ENCODE peak calls at places on chromosomes 5 and 9, in nine cellular contexts. One of them, this sample, is unnamed.
A peak's percentile ranks its signal among the peaks of the same experiment; 100 is the strongest.

GRCh38 chr5:137738947-137739346 is 3.1 kb upstream of the KLHL3 start:
- DNase-seq in tibial nerve: no peak
- DNase-seq in A549: no peak
- DNase-seq in ovary: no peak
- DNase-seq in stomach: no peak
- DNase-seq in sigmoid colon: no peak
- DNase-seq in transverse colon: no peak
- DNase-seq in SK-N-SH: no peak
- DNase-seq in H1: no peak
- DNase-seq in this sample: no peak

GRCh38 chr9:76135902-76136301 is 245.4 kb downstream of the PCSK5 start:
- DNase-seq in tibial nerve: peak; percentile 11
- DNase-seq in A549: no peak
- DNase-seq in ovary: no peak
- DNase-seq in stomach: no peak
- DNase-seq in sigmoid colon: no peak
- DNase-seq in transverse colon: no peak
- DNase-seq in SK-N-SH: no peak
- DNase-seq in H1: no peak
- DNase-seq in this sample: no peak

GRCh38 chr5:8577792-8578191 is 708.8 kb downstream of the MTRR start:
- DNase-seq in tibial nerve: no peak
- DNase-seq in A549: no peak
- DNase-seq in ovary: no peak
- DNase-seq in stomach: no peak
- DNase-seq in sigmoid colon: no peak
- DNase-seq in transverse colon: no peak
- DNase-seq in SK-N-SH: no peak
- DNase-seq in H1: no peak
- DNase-seq in this sample: no peak

GRCh38 chr9:87667164-87667738 is 58.7 kb upstream of the CTSL start:
- DNase-seq in tibial nerve: no peak
- DNase-seq in A549: peak; percentile 51
- DNase-seq in ovary: no peak
- DNase-seq in stomach: no peak
- DNase-seq in sigmoid colon: no peak
- DNase-seq in transverse colon: no peak
- DNase-seq in SK-N-SH: peak; percentile 46
- DNase-seq in H1: peak; percentile 68
- DNase-seq in this sample: peak; percentile 39

GRCh38 chr9:92558612-92559374 is 23.0 kb upstream of the ECM2 start:
- DNase-seq in tibial nerve: no peak
- DNase-seq in A549: no peak
- DNase-seq in ovary: no peak
- DNase-seq in stomach: no peak
- DNase-seq in sigmoid colon: no peak
- DNase-seq in transverse colon: peak; percentile 46
- DNase-seq in SK-N-SH: no peak
- DNase-seq in H1: no peak
- DNase-seq in this sample: no peak

GRCh38 chr9:81604306-81605153 is 84.8 kb downstream of the TLE1 start:
- DNase-seq in tibial nerve: no peak
- DNase-seq in A549: no peak
- DNase-seq in ovary: no peak
- DNase-seq in stomach: no peak
- DNase-seq in sigmoid colon: no peak
- DNase-seq in transverse colon: no peak
- DNase-seq in SK-N-SH: no peak
- DNase-seq in H1: no peak
- DNase-seq in this sample: no peak

GRCh38 chr5:56717253-56717987 is 97.9 kb upstream of the MAP3K1 start:
- DNase-seq in tibial nerve: no peak
- DNase-seq in A549: no peak
- DNase-seq in ovary: no peak
- DNase-seq in stomach: peak; percentile 31
- DNase-seq in sigmoid colon: no peak
- DNase-seq in transverse colon: no peak
- DNase-seq in SK-N-SH: no peak
- DNase-seq in H1: no peak
- DNase-seq in this sample: no peak

GRCh38 chr5:170109059-170110031 is 3.6 kb downstream of the FOXI1 start:
- DNase-seq in tibial nerve: no peak
- DNase-seq in A549: no peak
- DNase-seq in ovary: no peak
- DNase-seq in stomach: no peak
- DNase-seq in sigmoid colon: no peak
- DNase-seq in transverse colon: no peak
- DNase-seq in SK-N-SH: no peak
- DNase-seq in H1: no peak
- DNase-seq in this sample: no peak

GRCh38 chr5:150608991-150609390 is 31.5 kb upstream of the SYNPO start:
- DNase-seq in tibial nerve: no peak
- DNase-seq in A549: no peak
- DNase-seq in ovary: no peak
- DNase-seq in stomach: no peak
- DNase-seq in sigmoid colon: no peak
- DNase-seq in transverse colon: no peak
- DNase-seq in SK-N-SH: no peak
- DNase-seq in H1: no peak
- DNase-seq in this sample: no peak

GRCh38 chr9:108412755-108413154 is 443.0 kb downstream of the ACTL7B start:
- DNase-seq in tibial nerve: no peak
- DNase-seq in A549: no peak
- DNase-seq in ovary: no peak
- DNase-seq in stomach: no peak
- DNase-seq in sigmoid colon: no peak
- DNase-seq in transverse colon: no peak
- DNase-seq in SK-N-SH: no peak
- DNase-seq in H1: peak; percentile 70
- DNase-seq in this sample: no peak

GRCh38 chr9:121640486-121641227 is 10.8 kb upstream of the DAB2IP start:
- DNase-seq in tibial nerve: no peak
- DNase-seq in A549: no peak
- DNase-seq in ovary: no peak
- DNase-seq in stomach: no peak
- DNase-seq in sigmoid colon: no peak
- DNase-seq in transverse colon: no peak
- DNase-seq in SK-N-SH: no peak
- DNase-seq in H1: no peak
- DNase-seq in this sample: no peak

GRCh38 chr9:123471843-123472570 is 116.0 kb downstream of the CRB2 start:
- DNase-seq in tibial nerve: no peak
- DNase-seq in A549: no peak
- DNase-seq in ovary: no peak
- DNase-seq in stomach: no peak
- DNase-seq in sigmoid colon: no peak
- DNase-seq in transverse colon: no peak
- DNase-seq in SK-N-SH: no peak
- DNase-seq in H1: no peak
- DNase-seq in this sample: no peak

GRCh38 chr5:137141779-137142178 is 357.3 kb downstream of the SPOCK1 start:
- DNase-seq in tibial nerve: no peak
- DNase-seq in A549: no peak
- DNase-seq in ovary: no peak
- DNase-seq in stomach: no peak
- DNase-seq in sigmoid colon: no peak
- DNase-seq in transverse colon: no peak
- DNase-seq in SK-N-SH: no peak
- DNase-seq in H1: no peak
- DNase-seq in this sample: no peak

GRCh38 chr5:15980835-15981234 is 198.8 kb downstream of the MARCHF11 start:
- DNase-seq in tibial nerve: no peak
- DNase-seq in A549: no peak
- DNase-seq in ovary: no peak
- DNase-seq in stomach: no peak
- DNase-seq in sigmoid colon: no peak
- DNase-seq in transverse colon: no peak
- DNase-seq in SK-N-SH: no peak
- DNase-seq in H1: no peak
- DNase-seq in this sample: no peak

GRCh38 chr5:50687548-50687947 is 21.1 kb downstream of the PARP8 start:
- DNase-seq in tibial nerve: no peak
- DNase-seq in A549: no peak
- DNase-seq in ovary: no peak
- DNase-seq in stomach: no peak
- DNase-seq in sigmoid colon: no peak
- DNase-seq in transverse colon: no peak
- DNase-seq in SK-N-SH: no peak
- DNase-seq in H1: no peak
- DNase-seq in this sample: no peak

GRCh38 chr9:35059438-35059837 is 13.0 kb downstream of the VCP start:
- DNase-seq in tibial nerve: no peak
- DNase-seq in A549: no peak
- DNase-seq in ovary: no peak
- DNase-seq in stomach: no peak
- DNase-seq in sigmoid colon: no peak
- DNase-seq in transverse colon: no peak
- DNase-seq in SK-N-SH: no peak
- DNase-seq in H1: no peak
- DNase-seq in this sample: no peak

GRCh38 chr9:127258884-127259471 is 5.6 kb upstream of the GARNL3 start:
- DNase-seq in tibial nerve: no peak
- DNase-seq in A549: no peak
- DNase-seq in ovary: no peak
- DNase-seq in stomach: no peak
- DNase-seq in sigmoid colon: no peak
- DNase-seq in transverse colon: no peak
- DNase-seq in SK-N-SH: no peak
- DNase-seq in H1: no peak
- DNase-seq in this sample: no peak

GRCh38 chr5:38783011-38783551 is 62.7 kb upstream of the OSMR start:
- DNase-seq in tibial nerve: peak; percentile 52
- DNase-seq in A549: no peak
- DNase-seq in ovary: no peak
- DNase-seq in stomach: no peak
- DNase-seq in sigmoid colon: no peak
- DNase-seq in transverse colon: no peak
- DNase-seq in SK-N-SH: no peak
- DNase-seq in H1: no peak
- DNase-seq in this sample: no peak

GRCh38 chr5:58871648-58872242 is 288.9 kb downstream of the RAB3C start:
- DNase-seq in tibial nerve: peak; percentile 41
- DNase-seq in A549: peak; percentile 44
- DNase-seq in ovary: no peak
- DNase-seq in stomach: no peak
- DNase-seq in sigmoid colon: no peak
- DNase-seq in transverse colon: no peak
- DNase-seq in SK-N-SH: peak; percentile 26
- DNase-seq in H1: no peak
- DNase-seq in this sample: no peak

GRCh38 chr9:118290116-118290515 is 585.9 kb downstream of the TLR4 start:
- DNase-seq in tibial nerve: no peak
- DNase-seq in A549: no peak
- DNase-seq in ovary: no peak
- DNase-seq in stomach: no peak
- DNase-seq in sigmoid colon: no peak
- DNase-seq in transverse colon: no peak
- DNase-seq in SK-N-SH: no peak
- DNase-seq in H1: no peak
- DNase-seq in this sample: no peak

GRCh38 chr5:142316681-142317080 is 8.1 kb downstream of the SPRY4 start:
- DNase-seq in tibial nerve: no peak
- DNase-seq in A549: no peak
- DNase-seq in ovary: no peak
- DNase-seq in stomach: no peak
- DNase-seq in sigmoid colon: no peak
- DNase-seq in transverse colon: no peak
- DNase-seq in SK-N-SH: no peak
- DNase-seq in H1: no peak
- DNase-seq in this sample: no peak

GRCh38 chr5:671459-672328 is 21.5 kb downstream of the TPPP start:
- DNase-seq in tibial nerve: peak; percentile 61
- DNase-seq in A549: peak; percentile 75
- DNase-seq in ovary: peak; percentile 80
- DNase-seq in stomach: peak; percentile 78
- DNase-seq in sigmoid colon: peak; percentile 87
- DNase-seq in transverse colon: peak; percentile 80
- DNase-seq in SK-N-SH: peak; percentile 92
- DNase-seq in H1: peak; percentile 90
- DNase-seq in this sample: no peak

GRCh38 chr9:104286792-104287191 is 192.7 kb downstream of the SMC2 start:
- DNase-seq in tibial nerve: no peak
- DNase-seq in A549: no peak
- DNase-seq in ovary: no peak
- DNase-seq in stomach: no peak
- DNase-seq in sigmoid colon: no peak
- DNase-seq in transverse colon: peak; percentile 44
- DNase-seq in SK-N-SH: no peak
- DNase-seq in H1: no peak
- DNase-seq in this sample: no peak

GRCh38 chr9:89877051-89878002 is 272.5 kb downstream of the GADD45G start:
- DNase-seq in tibial nerve: no peak
- DNase-seq in A549: no peak
- DNase-seq in ovary: peak; percentile 4
- DNase-seq in stomach: peak; percentile 14
- DNase-seq in sigmoid colon: peak; percentile 55
- DNase-seq in transverse colon: no peak
- DNase-seq in SK-N-SH: no peak
- DNase-seq in H1: peak; percentile 27
- DNase-seq in this sample: peak; percentile 90
- H3K27ac ChIP-seq in tibial nerve: no peak overlapping the region
- H3K27ac ChIP-seq in A549: no peak overlapping the region
- H3K27ac ChIP-seq in ovary: no peak overlapping the region
- H3K27ac ChIP-seq in stomach: peak overlapping the region; percentile 26
- H3K27ac ChIP-seq in sigmoid colon: no peak overlapping the region
- H3K27ac ChIP-seq in transverse colon: no peak overlapping the region
- H3K27ac ChIP-seq in SK-N-SH: no peak overlapping the region
- H3K27ac ChIP-seq in H1: no peak overlapping the region
- H3K27ac ChIP-seq in this sample: peak overlapping the region; percentile 12

GRCh38 chr9:93969328-93969661 is 14.1 kb upstream of the BARX1 start:
- DNase-seq in tibial nerve: no peak
- DNase-seq in A549: no peak
- DNase-seq in ovary: no peak
- DNase-seq in stomach: no peak
- DNase-seq in sigmoid colon: no peak
- DNase-seq in transverse colon: no peak
- DNase-seq in SK-N-SH: no peak
- DNase-seq in H1: no peak
- DNase-seq in this sample: no peak
- TF ChIP-seq EP300 in tibial nerve: no peak
- TF ChIP-seq EP300 in A549: no peak
- TF ChIP-seq EP300 in ovary: no peak
- TF ChIP-seq EP300 in stomach: no peak
- TF ChIP-seq EP300 in sigmoid colon: no peak
- TF ChIP-seq EP300 in transverse colon: no peak
- TF ChIP-seq EP300 in SK-N-SH: no peak
- TF ChIP-seq EP300 in H1: no peak
- TF ChIP-seq EP300 in this sample: no peak

GRCh38 chr9:4246969-4247368 is 52.9 kb downstream of the GLIS3 start:
- DNase-seq in tibial nerve: no peak
- DNase-seq in A549: no peak
- DNase-seq in ovary: no peak
- DNase-seq in stomach: no peak
- DNase-seq in sigmoid colon: no peak
- DNase-seq in transverse colon: no peak
- DNase-seq in SK-N-SH: no peak
- DNase-seq in H1: no peak
- DNase-seq in this sample: no peak
- H3K27ac ChIP-seq in tibial nerve: no peak overlapping the region
- H3K27ac ChIP-seq in A549: no peak overlapping the region
- H3K27ac ChIP-seq in ovary: no peak overlapping the region
- H3K27ac ChIP-seq in stomach: no peak overlapping the region
- H3K27ac ChIP-seq in sigmoid colon: no peak overlapping the region
- H3K27ac ChIP-seq in transverse colon: no peak overlapping the region
- H3K27ac ChIP-seq in SK-N-SH: no peak overlapping the region
- H3K27ac ChIP-seq in H1: no peak overlapping the region
- H3K27ac ChIP-seq in this sample: no peak overlapping the region

GRCh38 chr5:143453722-143454121 is 50.2 kb upstream of the NR3C1 start:
- DNase-seq in tibial nerve: no peak
- DNase-seq in A549: no peak
- DNase-seq in ovary: no peak
- DNase-seq in stomach: no peak
- DNase-seq in sigmoid colon: no peak
- DNase-seq in transverse colon: no peak
- DNase-seq in SK-N-SH: no peak
- DNase-seq in H1: no peak
- DNase-seq in this sample: no peak
- TF ChIP-seq EP300 in tibial nerve: no peak
- TF ChIP-seq EP300 in A549: no peak
- TF ChIP-seq EP300 in ovary: no peak
- TF ChIP-seq EP300 in stomach: no peak
- TF ChIP-seq EP300 in sigmoid colon: no peak
- TF ChIP-seq EP300 in transverse colon: no peak
- TF ChIP-seq EP300 in SK-N-SH: no peak
- TF ChIP-seq EP300 in H1: no peak
- TF ChIP-seq EP300 in this sample: no peak

This sample was measured in esophagus muscularis mucosa.